ENCODE peak calls at places on chromosomes 2 and 18, in six cellular contexts. C is IMR-90, N is H9, K is neuronal stem cell, Q is H1, T is mesenchymal stem cell. E is an unnamed sample.

GRCh38 chr2:133676392-133677130 is 108.3 kb upstream of the NCKAP5 start:
- DNase-seq in Q (no peak), N (no peak), C (peak; percentile 80), T (peak; percentile 34), K (no peak), E (peak; percentile 56)

GRCh38 chr2:40751981-40752380 is 300.1 kb upstream of the SLC8A1 start:
- DNase-seq in K (no peak), C (peak; percentile 27), Q (no peak), N (no peak), T (no peak), E (no peak)

GRCh38 chr18:63890226-63890949 is 2.9 kb downstream of the SERPINB2 start:
- DNase-seq in C (no peak), Q (no peak), N (no peak), K (no peak), T (no peak), E (no peak)

GRCh38 chr18:71322201-71322600 is 1033.4 kb downstream of the SOCS6 start:
- DNase-seq in Q (no peak), C (no peak), K (no peak), N (no peak), T (no peak), E (no peak)

GRCh38 chr2:84881581-84882414 is 914 bp upstream of the TRABD2A start:
- DNase-seq in T (peak; percentile 85), C (peak; percentile 85), K (peak; percentile 75), N (peak; percentile 84), Q (no peak), E (peak; percentile 92)

GRCh38 chr2:31812051-31812798 is 198.6 kb downstream of the MEMO1 start:
- DNase-seq in T (peak; percentile 44), N (no peak), K (no peak), C (peak; percentile 17), Q (no peak), E (peak; percentile 15)

GRCh38 chr2:99789851-99790250 is 300.0 kb upstream of the REV1 start:
- DNase-seq in C (peak; percentile 48), K (no peak), N (no peak), Q (no peak), T (no peak), E (no peak)

GRCh38 chr2:171669121-171669520 is 18.1 kb upstream of the DYNC1I2 start:
- DNase-seq in T (no peak), Q (no peak), N (no peak), C (no peak), K (no peak), E (no peak)

GRCh38 chr18:61651880-61652268 is 240.9 kb downstream of the RNF152 start:
- DNase-seq in Q (no peak), K (no peak), C (no peak), N (no peak), T (no peak), E (no peak)

GRCh38 chr2:177740718-177741117 is 331.9 kb downstream of the PDE11A start:
- DNase-seq in Q (no peak), T (peak; percentile 22), K (no peak), C (no peak), N (no peak), E (no peak)

GRCh38 chr2:208939852-208940251 is 484.0 kb upstream of the MAP2 start:
- DNase-seq in C (no peak), T (no peak), K (no peak), N (no peak), Q (no peak), E (peak; percentile 7)

GRCh38 chr2:941811-942360 is 8.8 kb upstream of the SNTG2 start:
- DNase-seq in K (no peak), N (no peak), T (no peak), Q (no peak), C (no peak), E (no peak)

GRCh38 chr18:57110295-57110694 is 36.6 kb upstream of the BOD1L2 start:
- DNase-seq in T (no peak), K (no peak), N (no peak), C (no peak), Q (no peak), E (no peak)

GRCh38 chr2:86764661-86765307 is 25.9 kb downstream of the CD8A start:
- DNase-seq in Q (no peak), T (peak; percentile 63), K (peak; percentile 26), C (peak; percentile 49), N (no peak), E (peak; percentile 68)

GRCh38 chr2:60973705-60974104 is 43.8 kb upstream of the PEX13 start:
- DNase-seq in C (no peak), Q (no peak), T (no peak), K (no peak), N (peak; percentile 31), E (no peak)

GRCh38 chr2:73832905-73833304 is 4.1 kb downstream of the STAMBP start:
- DNase-seq in K (no peak), N (no peak), T (no peak), C (peak; percentile 53), Q (no peak), E (peak; percentile 7)

GRCh38 chr2:44051948-44052347 is 56.2 kb upstream of the LRPPRC start:
- DNase-seq in C (no peak), Q (no peak), T (no peak), K (no peak), N (peak; percentile 45), E (peak; percentile 8)

GRCh38 chr2:191927319-191927867 is 80.5 kb upstream of the CAVIN2 start:
- DNase-seq in Q (no peak), N (no peak), T (peak; percentile 83), K (no peak), C (peak; percentile 74), E (peak; percentile 45)

GRCh38 chr18:57744211-57744694 is 58.9 kb downstream of the ATP8B1 start:
- DNase-seq in T (no peak), C (peak; percentile 71), Q (no peak), N (no peak), K (no peak), E (no peak)

GRCh38 chr2:2827237-2827636 is 496.2 kb upstream of the MYT1L start:
- DNase-seq in C (no peak), N (peak; percentile 13), Q (no peak), T (no peak), K (no peak), E (no peak)

GRCh38 chr2:128374001-128374710 is 55.5 kb upstream of the HS6ST1 start:
- DNase-seq in C (peak; percentile 87), K (no peak), N (no peak), T (peak; percentile 90), Q (no peak), E (no peak)

GRCh38 chr18:77080283-77080682 is 52.3 kb downstream of the MBP start:
- DNase-seq in Q (no peak), C (no peak), T (no peak), N (no peak), K (no peak), E (no peak)

GRCh38 chr2:217160103-217160502 is 300.2 kb upstream of the TNP1 start:
- DNase-seq in T (peak; percentile 53), C (peak; percentile 66), N (no peak), K (no peak), Q (no peak), E (no peak)

GRCh38 chr18:53909668-53910067 is 314.8 kb downstream of the MBD2 start:
- DNase-seq in C (peak; percentile 1), T (peak; percentile 4), Q (peak; percentile 7), N (no peak), K (no peak), E (peak; percentile 92)

GRCh38 chr18:38940475-38940862 is 1374.9 kb upstream of the CELF4 start:
- DNase-seq in C (no peak), Q (no peak), N (no peak), K (no peak), T (no peak), E (no peak)

GRCh38 chr2:46198931-46199330 is 98.3 kb upstream of the EPAS1 start:
- DNase-seq in Q (no peak), K (no peak), T (no peak), N (no peak), C (no peak), E (no peak)

GRCh38 chr2:46198164-46198883 is 98.9 kb upstream of the EPAS1 start:
- DNase-seq in K (no peak), Q (no peak), C (peak; percentile 21), T (no peak), N (no peak), E (no peak)

GRCh38 chr2:46195819-46196218 is 101.4 kb upstream of the EPAS1 start:
- DNase-seq in C (no peak), K (no peak), T (no peak), N (no peak), Q (no peak), E (no peak)

GRCh38 chr2:46196871-46197462 is 100.2 kb upstream of the EPAS1 start:
- DNase-seq in Q (no peak), C (no peak), N (no peak), T (no peak), K (no peak), E (no peak)

GRCh38 chr2:46197672-46198071 is 99.5 kb upstream of the EPAS1 start:
- DNase-seq in T (no peak), K (no peak), N (no peak), C (no peak), Q (no peak), E (no peak)
- H4K8ac ChIP-seq in T (peak overlapping the region; percentile 83), K (no peak overlapping the region), N (no peak overlapping the region), C (no peak overlapping the region), Q (no peak overlapping the region), E (no peak overlapping the region)

DNA sequence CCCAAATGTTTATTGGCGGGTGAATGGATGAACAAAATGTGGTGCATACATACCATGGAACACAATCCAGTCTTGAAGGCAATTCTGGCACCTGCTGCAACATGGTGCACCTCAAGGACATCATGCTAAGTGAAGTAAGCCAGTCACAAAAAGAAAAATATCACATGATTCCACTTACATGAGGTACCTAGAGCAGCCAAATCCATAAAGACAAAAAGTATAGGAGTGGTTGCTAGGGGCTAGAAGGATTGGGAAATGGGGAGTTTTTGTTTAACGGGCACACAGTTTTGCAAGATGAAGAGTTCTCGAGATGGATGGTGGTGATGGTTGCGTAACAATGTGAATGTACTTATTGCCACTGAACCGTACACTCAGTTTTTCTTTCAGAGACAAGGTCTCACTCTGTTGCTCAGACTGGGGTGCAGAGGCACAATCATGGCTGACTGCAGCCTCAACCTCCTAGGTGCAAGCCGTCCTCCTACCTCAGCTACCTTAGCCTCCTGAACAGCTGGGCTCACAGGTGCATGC is 90.9 kb upstream of the CERS6 start:
- DNase-seq in N (no peak), Q (no peak), K (no peak), C (no peak), T (no peak), E (no peak)
- H2BK15ac ChIP-seq in N (no peak overlapping the region), Q (no peak overlapping the region), K (no peak overlapping the region), C (no peak overlapping the region), T (no peak overlapping the region), E (no peak overlapping the region)

GRCh38 chr18:3605562-3606443 is 155.8 kb downstream of the TGIF1 start:
- DNase-seq in N (no peak), K (no peak), C (peak; percentile 62), Q (no peak), T (peak; percentile 74), E (peak; percentile 58)
- H4K8ac ChIP-seq in N (no peak overlapping the region), K (no peak overlapping the region), C (peak overlapping the region; percentile 98), Q (no peak overlapping the region), T (peak overlapping the region; percentile 93), E (peak overlapping the region; percentile 59)

GRCh38 chr2:235831755-235832154 is 336.4 kb downstream of the GBX2 start:
- DNase-seq in Q (no peak), N (no peak), C (no peak), T (no peak), K (no peak), E (no peak)

GRCh38 chr2:235832941-235833340 is 335.2 kb downstream of the GBX2 start:
- DNase-seq in N (no peak), K (no peak), T (no peak), Q (no peak), C (no peak), E (no peak)

GRCh38 chr2:235827585-235827992 is 333.7 kb downstream of the AGAP1 start:
- DNase-seq in T (peak; percentile 27), N (no peak), C (no peak), Q (no peak), K (no peak), E (peak; percentile 26)

GRCh38 chr2:235826791-235827190 is 332.9 kb downstream of the AGAP1 start:
- DNase-seq in K (no peak), C (no peak), T (no peak), N (no peak), Q (no peak), E (no peak)

GRCh38 chr2:235829726-235830125 is 335.9 kb downstream of the AGAP1 start:
- DNase-seq in T (no peak), N (no peak), Q (no peak), C (no peak), K (no peak), E (no peak)
- H2BK15ac ChIP-seq in T (no peak overlapping the region), N (no peak overlapping the region), Q (no peak overlapping the region), C (no peak overlapping the region), K (no peak overlapping the region), E (no peak overlapping the region)

E was measured in mesendoderm.